ENCODE peak calls at places on chromosomes 13 and 19, in six cellular contexts. One of them, this sample, is unnamed.

GRCh38 chr13:94464771-94465170 is 14.7 kb downstream of the DCT start:
- DNase-seq in endothelial cell: no peak
- DNase-seq in globus pallidus: no peak
- DNase-seq in dermis microvascular lymphatic vessel endothelial cell: no peak
- DNase-seq in stimulated activated CD4-positive, alpha-beta T cell treated with anti-CD3 and anti-CD28 coated beads, Interleukin-2, amount 100 ng/mL, for 24 hours: peak; percentile 37
- DNase-seq in aorta: no peak
- DNase-seq in this sample: no peak

GRCh38 chr19:43300876-43301765 is 31.8 kb upstream of the PSG9 start:
- DNase-seq in stimulated activated CD4-positive, alpha-beta T cell treated with anti-CD3 and anti-CD28 coated beads, Interleukin-2, amount 100 ng/mL, for 24 hours: no peak
- DNase-seq in endothelial cell: no peak
- DNase-seq in dermis microvascular lymphatic vessel endothelial cell: no peak
- DNase-seq in globus pallidus: no peak
- DNase-seq in aorta: no peak
- DNase-seq in this sample: no peak

GRCh38 chr19:18832331-18833140 is 777 bp downstream of the UPF1 start:
- DNase-seq in globus pallidus: no peak
- DNase-seq in aorta: no peak
- DNase-seq in stimulated activated CD4-positive, alpha-beta T cell treated with anti-CD3 and anti-CD28 coated beads, Interleukin-2, amount 100 ng/mL, for 24 hours: peak; percentile 38
- DNase-seq in dermis microvascular lymphatic vessel endothelial cell: no peak
- DNase-seq in endothelial cell: peak; percentile 37
- DNase-seq in this sample: peak; percentile 58

GRCh38 chr19:55985254-55985653 is 1.3 kb upstream of the NLRP5 start:
- DNase-seq in endothelial cell: no peak
- DNase-seq in aorta: no peak
- DNase-seq in stimulated activated CD4-positive, alpha-beta T cell treated with anti-CD3 and anti-CD28 coated beads, Interleukin-2, amount 100 ng/mL, for 24 hours: no peak
- DNase-seq in globus pallidus: no peak
- DNase-seq in dermis microvascular lymphatic vessel endothelial cell: no peak
- DNase-seq in this sample: no peak

GRCh38 chr19:40366697-40367561 is 18.4 kb downstream of the PLD3 start:
- DNase-seq in dermis microvascular lymphatic vessel endothelial cell: no peak
- DNase-seq in endothelial cell: peak; percentile 14
- DNase-seq in aorta: no peak
- DNase-seq in stimulated activated CD4-positive, alpha-beta T cell treated with anti-CD3 and anti-CD28 coated beads, Interleukin-2, amount 100 ng/mL, for 24 hours: no peak
- DNase-seq in globus pallidus: no peak
- DNase-seq in this sample: peak; percentile 64

GRCh38 chr13:42594577-42595571 is 20.9 kb downstream of the TNFSF11 start:
- DNase-seq in aorta: no peak
- DNase-seq in endothelial cell: peak; percentile 56
- DNase-seq in stimulated activated CD4-positive, alpha-beta T cell treated with anti-CD3 and anti-CD28 coated beads, Interleukin-2, amount 100 ng/mL, for 24 hours: peak; percentile 52
- DNase-seq in globus pallidus: peak; percentile 61
- DNase-seq in dermis microvascular lymphatic vessel endothelial cell: peak; percentile 56
- DNase-seq in this sample: peak; percentile 60

GRCh38 chr13:48579167-48579918 is 46.5 kb upstream of the RCBTB2 start:
- DNase-seq in endothelial cell: no peak
- DNase-seq in dermis microvascular lymphatic vessel endothelial cell: no peak
- DNase-seq in stimulated activated CD4-positive, alpha-beta T cell treated with anti-CD3 and anti-CD28 coated beads, Interleukin-2, amount 100 ng/mL, for 24 hours: no peak
- DNase-seq in globus pallidus: peak; percentile 60
- DNase-seq in aorta: no peak
- DNase-seq in this sample: no peak

GRCh38 chr13:61779456-61779855 is 363.8 kb upstream of the PCDH20 start:
- DNase-seq in endothelial cell: no peak
- DNase-seq in aorta: no peak
- DNase-seq in globus pallidus: no peak
- DNase-seq in dermis microvascular lymphatic vessel endothelial cell: no peak
- DNase-seq in stimulated activated CD4-positive, alpha-beta T cell treated with anti-CD3 and anti-CD28 coated beads, Interleukin-2, amount 100 ng/mL, for 24 hours: no peak
- DNase-seq in this sample: no peak

GRCh38 chr13:112721198-112722104 is 31.6 kb downstream of the ATP11A start:
- DNase-seq in endothelial cell: no peak
- DNase-seq in globus pallidus: no peak
- DNase-seq in dermis microvascular lymphatic vessel endothelial cell: no peak
- DNase-seq in aorta: no peak
- DNase-seq in stimulated activated CD4-positive, alpha-beta T cell treated with anti-CD3 and anti-CD28 coated beads, Interleukin-2, amount 100 ng/mL, for 24 hours: no peak
- DNase-seq in this sample: no peak

GRCh38 chr19:29943615-29944014 is 1.6 kb downstream of the URI1 start:
- DNase-seq in globus pallidus: no peak
- DNase-seq in endothelial cell: no peak
- DNase-seq in stimulated activated CD4-positive, alpha-beta T cell treated with anti-CD3 and anti-CD28 coated beads, Interleukin-2, amount 100 ng/mL, for 24 hours: no peak
- DNase-seq in dermis microvascular lymphatic vessel endothelial cell: no peak
- DNase-seq in aorta: no peak
- DNase-seq in this sample: no peak

GRCh38 chr13:48902421-48902820 is 73.3 kb upstream of the FNDC3A start:
- DNase-seq in stimulated activated CD4-positive, alpha-beta T cell treated with anti-CD3 and anti-CD28 coated beads, Interleukin-2, amount 100 ng/mL, for 24 hours: no peak
- DNase-seq in endothelial cell: no peak
- DNase-seq in globus pallidus: no peak
- DNase-seq in dermis microvascular lymphatic vessel endothelial cell: no peak
- DNase-seq in aorta: no peak
- DNase-seq in this sample: no peak

GRCh38 chr19:29170554-29170953 is 42.4 kb downstream of the UQCRFS1 start:
- DNase-seq in globus pallidus: no peak
- DNase-seq in aorta: no peak
- DNase-seq in dermis microvascular lymphatic vessel endothelial cell: no peak
- DNase-seq in endothelial cell: no peak
- DNase-seq in stimulated activated CD4-positive, alpha-beta T cell treated with anti-CD3 and anti-CD28 coated beads, Interleukin-2, amount 100 ng/mL, for 24 hours: no peak
- DNase-seq in this sample: no peak

GRCh38 chr19:7440188-7440975 is 48.5 kb downstream of the PEX11G start:
- DNase-seq in aorta: no peak
- DNase-seq in endothelial cell: no peak
- DNase-seq in stimulated activated CD4-positive, alpha-beta T cell treated with anti-CD3 and anti-CD28 coated beads, Interleukin-2, amount 100 ng/mL, for 24 hours: no peak
- DNase-seq in globus pallidus: no peak
- DNase-seq in dermis microvascular lymphatic vessel endothelial cell: no peak
- DNase-seq in this sample: no peak

GRCh38 chr13:94233401-94233800 is 246.1 kb downstream of the DCT start:
- DNase-seq in dermis microvascular lymphatic vessel endothelial cell: peak; percentile 60
- DNase-seq in globus pallidus: peak; percentile 68
- DNase-seq in aorta: no peak
- DNase-seq in stimulated activated CD4-positive, alpha-beta T cell treated with anti-CD3 and anti-CD28 coated beads, Interleukin-2, amount 100 ng/mL, for 24 hours: no peak
- DNase-seq in endothelial cell: no peak
- DNase-seq in this sample: no peak

GRCh38 chr19:16283103-16283469 is 41.5 kb upstream of the KLF2 start:
- DNase-seq in endothelial cell: no peak
- DNase-seq in stimulated activated CD4-positive, alpha-beta T cell treated with anti-CD3 and anti-CD28 coated beads, Interleukin-2, amount 100 ng/mL, for 24 hours: no peak
- DNase-seq in aorta: no peak
- DNase-seq in globus pallidus: no peak
- DNase-seq in dermis microvascular lymphatic vessel endothelial cell: no peak
- DNase-seq in this sample: no peak

GRCh38 chr19:19602713-19603320 is 15.7 kb downstream of the PBX4 start:
- DNase-seq in endothelial cell: no peak
- DNase-seq in dermis microvascular lymphatic vessel endothelial cell: no peak
- DNase-seq in stimulated activated CD4-positive, alpha-beta T cell treated with anti-CD3 and anti-CD28 coated beads, Interleukin-2, amount 100 ng/mL, for 24 hours: no peak
- DNase-seq in aorta: no peak
- DNase-seq in globus pallidus: no peak
- DNase-seq in this sample: no peak

GRCh38 chr13:50592412-50593145 is 250.9 kb downstream of the DLEU7 start:
- DNase-seq in globus pallidus: no peak
- DNase-seq in aorta: no peak
- DNase-seq in endothelial cell: no peak
- DNase-seq in stimulated activated CD4-positive, alpha-beta T cell treated with anti-CD3 and anti-CD28 coated beads, Interleukin-2, amount 100 ng/mL, for 24 hours: no peak
- DNase-seq in dermis microvascular lymphatic vessel endothelial cell: no peak
- DNase-seq in this sample: no peak

GRCh38 chr13:77390391-77390790 is 63.5 kb upstream of the MYCBP2 start:
- DNase-seq in dermis microvascular lymphatic vessel endothelial cell: no peak
- DNase-seq in endothelial cell: no peak
- DNase-seq in aorta: no peak
- DNase-seq in stimulated activated CD4-positive, alpha-beta T cell treated with anti-CD3 and anti-CD28 coated beads, Interleukin-2, amount 100 ng/mL, for 24 hours: no peak
- DNase-seq in globus pallidus: no peak
- DNase-seq in this sample: no peak

GRCh38 chr13:47661076-47661475 is 340.0 kb downstream of the SUCLA2 start:
- DNase-seq in globus pallidus: no peak
- DNase-seq in stimulated activated CD4-positive, alpha-beta T cell treated with anti-CD3 and anti-CD28 coated beads, Interleukin-2, amount 100 ng/mL, for 24 hours: no peak
- DNase-seq in dermis microvascular lymphatic vessel endothelial cell: no peak
- DNase-seq in endothelial cell: no peak
- DNase-seq in aorta: no peak
- DNase-seq in this sample: no peak

GRCh38 chr13:105177265-105177900 is 1358.1 kb downstream of the EFNB2 start:
- DNase-seq in dermis microvascular lymphatic vessel endothelial cell: no peak
- DNase-seq in endothelial cell: no peak
- DNase-seq in stimulated activated CD4-positive, alpha-beta T cell treated with anti-CD3 and anti-CD28 coated beads, Interleukin-2, amount 100 ng/mL, for 24 hours: no peak
- DNase-seq in aorta: no peak
- DNase-seq in globus pallidus: peak; percentile 51
- DNase-seq in this sample: no peak

GRCh38 chr19:17687857-17688784 is at the start of gene UNC13A:
- DNase-seq in stimulated activated CD4-positive, alpha-beta T cell treated with anti-CD3 and anti-CD28 coated beads, Interleukin-2, amount 100 ng/mL, for 24 hours: peak; percentile 63
- DNase-seq in endothelial cell: peak; percentile 91
- DNase-seq in aorta: peak; percentile 90
- DNase-seq in dermis microvascular lymphatic vessel endothelial cell: no peak
- DNase-seq in globus pallidus: no peak
- DNase-seq in this sample: peak; percentile 89

GRCh38 chr19:47226426-47227346 is 4.3 kb downstream of the BBC3 start:
- DNase-seq in globus pallidus: peak; percentile 60
- DNase-seq in stimulated activated CD4-positive, alpha-beta T cell treated with anti-CD3 and anti-CD28 coated beads, Interleukin-2, amount 100 ng/mL, for 24 hours: peak; percentile 59
- DNase-seq in dermis microvascular lymphatic vessel endothelial cell: no peak
- DNase-seq in endothelial cell: peak; percentile 53
- DNase-seq in aorta: peak; percentile 90
- DNase-seq in this sample: no peak

GRCh38 chr19:31715249-31715944 is 366.2 kb upstream of the TSHZ3 start:
- DNase-seq in aorta: no peak
- DNase-seq in stimulated activated CD4-positive, alpha-beta T cell treated with anti-CD3 and anti-CD28 coated beads, Interleukin-2, amount 100 ng/mL, for 24 hours: no peak
- DNase-seq in dermis microvascular lymphatic vessel endothelial cell: no peak
- DNase-seq in endothelial cell: no peak
- DNase-seq in globus pallidus: no peak
- DNase-seq in this sample: no peak

GRCh38 chr19:37817180-37817911 is 38.0 kb upstream of the ZNF573 start:
- DNase-seq in endothelial cell: no peak
- DNase-seq in aorta: peak; percentile 92
- DNase-seq in dermis microvascular lymphatic vessel endothelial cell: peak; percentile 6
- DNase-seq in stimulated activated CD4-positive, alpha-beta T cell treated with anti-CD3 and anti-CD28 coated beads, Interleukin-2, amount 100 ng/mL, for 24 hours: peak; percentile 49
- DNase-seq in globus pallidus: peak; percentile 57
- DNase-seq in this sample: peak; percentile 95

GRCh38 chr19:55406869-55407624 is 541 bp downstream of the UBE2S start:
- DNase-seq in endothelial cell: peak; percentile 22
- DNase-seq in stimulated activated CD4-positive, alpha-beta T cell treated with anti-CD3 and anti-CD28 coated beads, Interleukin-2, amount 100 ng/mL, for 24 hours: no peak
- DNase-seq in dermis microvascular lymphatic vessel endothelial cell: no peak
- DNase-seq in globus pallidus: no peak
- DNase-seq in aorta: peak; percentile 83
- DNase-seq in this sample: no peak

GRCh38 chr19:38402967-38403674 is at the start of gene FAM98C:
- DNase-seq in endothelial cell: peak; percentile 99
- DNase-seq in aorta: peak; percentile 99
- DNase-seq in globus pallidus: peak; percentile 96
- DNase-seq in dermis microvascular lymphatic vessel endothelial cell: peak; percentile 88
- DNase-seq in stimulated activated CD4-positive, alpha-beta T cell treated with anti-CD3 and anti-CD28 coated beads, Interleukin-2, amount 100 ng/mL, for 24 hours: peak; percentile 97
- DNase-seq in this sample: peak; percentile 97

GRCh38 chr13:26557393-26558073 is at the start of gene WASF3:
- DNase-seq in aorta: peak; percentile 97
- DNase-seq in globus pallidus: peak; percentile 95
- DNase-seq in dermis microvascular lymphatic vessel endothelial cell: peak; percentile 81
- DNase-seq in endothelial cell: peak; percentile 96
- DNase-seq in stimulated activated CD4-positive, alpha-beta T cell treated with anti-CD3 and anti-CD28 coated beads, Interleukin-2, amount 100 ng/mL, for 24 hours: peak; percentile 61
- DNase-seq in this sample: peak; percentile 97

GRCh38 chr13:109370486-109370885 is 415.9 kb downstream of the IRS2 start:
- DNase-seq in endothelial cell: no peak
- DNase-seq in globus pallidus: no peak
- DNase-seq in stimulated activated CD4-positive, alpha-beta T cell treated with anti-CD3 and anti-CD28 coated beads, Interleukin-2, amount 100 ng/mL, for 24 hours: no peak
- DNase-seq in aorta: no peak
- DNase-seq in dermis microvascular lymphatic vessel endothelial cell: no peak
- DNase-seq in this sample: no peak

GRCh38 chr19:50666346-50667176 is 17.3 kb downstream of the C19orf81 start:
- DNase-seq in endothelial cell: no peak
- DNase-seq in globus pallidus: no peak
- DNase-seq in stimulated activated CD4-positive, alpha-beta T cell treated with anti-CD3 and anti-CD28 coated beads, Interleukin-2, amount 100 ng/mL, for 24 hours: no peak
- DNase-seq in aorta: no peak
- DNase-seq in dermis microvascular lymphatic vessel endothelial cell: no peak
- DNase-seq in this sample: no peak

GRCh38 chr19:46180701-46181385 is 32.8 kb downstream of the IGFL2 start:
- DNase-seq in stimulated activated CD4-positive, alpha-beta T cell treated with anti-CD3 and anti-CD28 coated beads, Interleukin-2, amount 100 ng/mL, for 24 hours: no peak
- DNase-seq in aorta: no peak
- DNase-seq in endothelial cell: no peak
- DNase-seq in globus pallidus: no peak
- DNase-seq in dermis microvascular lymphatic vessel endothelial cell: no peak
- DNase-seq in this sample: no peak

GRCh38 chr13:24709186-24709913 is 29.1 kb downstream of the ATP12A start:
- DNase-seq in endothelial cell: no peak
- DNase-seq in globus pallidus: no peak
- DNase-seq in dermis microvascular lymphatic vessel endothelial cell: no peak
- DNase-seq in aorta: no peak
- DNase-seq in stimulated activated CD4-positive, alpha-beta T cell treated with anti-CD3 and anti-CD28 coated beads, Interleukin-2, amount 100 ng/mL, for 24 hours: peak; percentile 67
- DNase-seq in this sample: no peak

GRCh38 chr13:62525652-62526051 is 1110.0 kb upstream of the PCDH20 start:
- DNase-seq in endothelial cell: no peak
- DNase-seq in stimulated activated CD4-positive, alpha-beta T cell treated with anti-CD3 and anti-CD28 coated beads, Interleukin-2, amount 100 ng/mL, for 24 hours: no peak
- DNase-seq in globus pallidus: no peak
- DNase-seq in aorta: no peak
- DNase-seq in dermis microvascular lymphatic vessel endothelial cell: no peak
- DNase-seq in this sample: no peak

GRCh38 chr19:18160792-18161690 is 8.1 kb downstream of the PIK3R2 start:
- DNase-seq in globus pallidus: peak; percentile 71
- DNase-seq in aorta: peak; percentile 93
- DNase-seq in dermis microvascular lymphatic vessel endothelial cell: no peak
- DNase-seq in stimulated activated CD4-positive, alpha-beta T cell treated with anti-CD3 and anti-CD28 coated beads, Interleukin-2, amount 100 ng/mL, for 24 hours: peak; percentile 84
- DNase-seq in endothelial cell: peak; percentile 82
- DNase-seq in this sample: peak; percentile 77

GRCh38 chr13:50676602-50677001 is 166.9 kb downstream of the DLEU7 start:
- DNase-seq in stimulated activated CD4-positive, alpha-beta T cell treated with anti-CD3 and anti-CD28 coated beads, Interleukin-2, amount 100 ng/mL, for 24 hours: no peak
- DNase-seq in endothelial cell: no peak
- DNase-seq in aorta: no peak
- DNase-seq in globus pallidus: peak; percentile 21
- DNase-seq in dermis microvascular lymphatic vessel endothelial cell: no peak
- DNase-seq in this sample: no peak

GRCh38 chr13:111398715-111399299 is 78.4 kb downstream of the TEX29 start:
- DNase-seq in dermis microvascular lymphatic vessel endothelial cell: no peak
- DNase-seq in globus pallidus: no peak
- DNase-seq in stimulated activated CD4-positive, alpha-beta T cell treated with anti-CD3 and anti-CD28 coated beads, Interleukin-2, amount 100 ng/mL, for 24 hours: no peak
- DNase-seq in endothelial cell: no peak
- DNase-seq in aorta: peak; percentile 9
- DNase-seq in this sample: no peak

GRCh38 chr13:48808689-48809088 is 155.0 kb downstream of the CYSLTR2 start:
- DNase-seq in globus pallidus: no peak
- DNase-seq in dermis microvascular lymphatic vessel endothelial cell: no peak
- DNase-seq in endothelial cell: no peak
- DNase-seq in stimulated activated CD4-positive, alpha-beta T cell treated with anti-CD3 and anti-CD28 coated beads, Interleukin-2, amount 100 ng/mL, for 24 hours: no peak
- DNase-seq in aorta: no peak
- DNase-seq in this sample: no peak

GRCh38 chr13:103961129-103961528 is 894.9 kb upstream of the SLC10A2 start:
- DNase-seq in aorta: no peak
- DNase-seq in globus pallidus: no peak
- DNase-seq in endothelial cell: no peak
- DNase-seq in stimulated activated CD4-positive, alpha-beta T cell treated with anti-CD3 and anti-CD28 coated beads, Interleukin-2, amount 100 ng/mL, for 24 hours: no peak
- DNase-seq in dermis microvascular lymphatic vessel endothelial cell: no peak
- DNase-seq in this sample: no peak

GRCh38 chr13:98837896-98838295 is 85.4 kb upstream of the SLC15A1 start:
- DNase-seq in aorta: no peak
- DNase-seq in dermis microvascular lymphatic vessel endothelial cell: no peak
- DNase-seq in stimulated activated CD4-positive, alpha-beta T cell treated with anti-CD3 and anti-CD28 coated beads, Interleukin-2, amount 100 ng/mL, for 24 hours: no peak
- DNase-seq in globus pallidus: no peak
- DNase-seq in endothelial cell: no peak
- DNase-seq in this sample: no peak